ENCODE peak calls at places on chromosomes 11 and 22, in nine cellular contexts. U is DMS 273 treated with DMSO at 0.1 percent for 48 hours, L is cortex of kidney, O is T1000, E is kidney, T is NCI-H510A treated with DMSO at 0.1 percent for 48 hours, A is NCI-H2107, P is RPMI8226, X is cardiac fibroblast. K is an unnamed sample.
A peak's percentile ranks its signal among the peaks of the same experiment; 100 is the strongest.

GRCh38 chr11:555500-556174 is 4.9 kb downstream of the LMNTD2 start:
- DNase-seq in U (no peak), L (no peak), O (no peak), E (peak; percentile 85), T (no peak), A (no peak), P (no peak), X (no peak), K (no peak)

GRCh38 chr11:100740440-100740839 is 53.4 kb downstream of the ARHGAP42 start:
- DNase-seq in U (no peak), L (no peak), O (no peak), E (no peak), T (no peak), A (no peak), P (no peak), X (peak; percentile 81), K (no peak)

GRCh38 chr22:24938741-24939341 is 7.7 kb downstream of the LHFPL7 start:
- DNase-seq in U (peak; percentile 11), L (no peak), O (no peak), E (no peak), T (peak; percentile 78), A (peak; percentile 6), P (peak; percentile 70), X (peak; percentile 54), K (peak; percentile 36)

GRCh38 chr22:18063311-18063710 is 14.5 kb upstream of the PEX26 start:
- DNase-seq in U (no peak), L (no peak), O (peak; percentile 89), E (no peak), T (no peak), A (no peak), P (no peak), X (no peak), K (no peak)

GRCh38 chr22:36277482-36278291 is 24.8 kb downstream of the APOL1 start:
- DNase-seq in U (no peak), L (no peak), O (no peak), E (no peak), T (peak; percentile 8), A (no peak), P (peak; percentile 76), X (peak; percentile 69), K (no peak)

GRCh38 chr11:119195680-119196079 is 10.4 kb downstream of the NHERF4 start:
- DNase-seq in U (no peak), L (no peak), O (no peak), E (no peak), T (peak; percentile 82), A (peak; percentile 59), P (no peak), X (peak; percentile 75), K (peak; percentile 26)

GRCh38 chr11:64842366-64842759 is 2.1 kb downstream of the CDC42BPG start:
- DNase-seq in U (no peak), L (no peak), O (no peak), E (no peak), T (no peak), A (no peak), P (no peak), X (no peak), K (no peak)

GRCh38 chr11:78441956-78442355 is 24.3 kb upstream of the GAB2 start:
- DNase-seq in U (no peak), L (no peak), O (no peak), E (no peak), T (no peak), A (no peak), P (no peak), X (no peak), K (no peak)

GRCh38 chr11:12625438-12626071 is 48.7 kb upstream of the TEAD1 start:
- DNase-seq in U (no peak), L (no peak), O (peak; percentile 15), E (no peak), T (no peak), A (no peak), P (no peak), X (peak; percentile 61), K (no peak)

GRCh38 chr11:120208777-120209176 is 2.1 kb upstream of the OAF start:
- DNase-seq in U (no peak), L (no peak), O (no peak), E (no peak), T (no peak), A (no peak), P (no peak), X (peak; percentile 76), K (no peak)